ENCODE peak calls at places on chromosome 9, in ten cellular contexts. J is psoas muscle; X is colonic mucosa; Y is adrenal gland; P is A549; A is CD4-positive, CD25-positive, alpha-beta regulatory T cell; H is SJCRH30; O is naive thymus-derived CD4-positive, alpha-beta T cell; Q is Peyer's patch; C is mammary epithelial cell. B is an unnamed sample.

GRCh38 chr9:130368631-130369103 is 76.1 kb upstream of the ASS1 start:
- DNase-seq in X (no peak), Q (no peak), C (peak; percentile 16), P (no peak), O (no peak), H (no peak), J (no peak), Y (no peak), A (no peak), B (no peak)

GRCh38 chr9:100394032-100394695 is 32.8 kb upstream of the MSANTD3 start:
- DNase-seq in Q (no peak), A (no peak), C (no peak), O (no peak), H (no peak), X (no peak), P (no peak), J (no peak), Y (no peak), B (no peak)

GRCh38 chr9:31740705-31741104 is 643.7 kb upstream of the ACO1 start:
- DNase-seq in J (no peak), A (no peak), O (no peak), Y (no peak), H (no peak), P (no peak), X (no peak), Q (no peak), C (peak; percentile 21), B (no peak)

GRCh38 chr9:134809296-134809695 is 71.3 kb upstream of the FCN2 start:
- DNase-seq in X (no peak), J (no peak), Q (no peak), C (no peak), Y (no peak), A (no peak), H (no peak), P (no peak), O (no peak), B (no peak)

GRCh38 chr9:136017813-136018190 is 56.6 kb upstream of the UBAC1 start:
- DNase-seq in H (no peak), C (no peak), Q (no peak), A (no peak), X (no peak), Y (peak; percentile 12), P (no peak), O (no peak), J (peak; percentile 45), B (no peak)

GRCh38 chr9:136230773-136231172 is 14.8 kb downstream of the QSOX2 start:
- DNase-seq in A (no peak), O (no peak), H (no peak), J (no peak), Y (no peak), C (no peak), P (no peak), Q (no peak), X (no peak), B (no peak)

GRCh38 chr9:11023201-11023600 is 410.4 kb upstream of the PTPRD start:
- DNase-seq in O (no peak), Q (no peak), X (no peak), H (no peak), C (no peak), Y (no peak), P (no peak), J (no peak), A (no peak), B (no peak)

GRCh38 chr9:126985870-126986498 is 71.4 kb downstream of the RALGPS1 start:
- DNase-seq in C (peak; percentile 96), P (peak; percentile 24), J (peak; percentile 83), Q (peak; percentile 65), X (peak; percentile 90), H (peak; percentile 83), Y (peak; percentile 72), O (peak; percentile 94), A (peak; percentile 97), B (no peak)

GRCh38 chr9:101527066-101527465 is 6.6 kb upstream of the RNF20 start:
- DNase-seq in C (peak; percentile 35), H (no peak), X (no peak), J (no peak), Y (no peak), P (no peak), O (no peak), Q (no peak), A (no peak), B (no peak)

GRCh38 chr9:111399211-111399739 is 69.3 kb upstream of the OR2K2 start:
- DNase-seq in Y (no peak), H (no peak), C (no peak), Q (no peak), X (no peak), J (no peak), A (no peak), O (no peak), P (no peak), B (no peak)

GRCh38 chr9:126907058-126907457 is 7.5 kb upstream of the RALGPS1 start:
- DNase-seq in H (no peak), P (no peak), A (no peak), C (no peak), O (no peak), Y (no peak), Q (no peak), X (no peak), J (no peak), B (no peak)

GRCh38 chr9:129052592-129052991 is 16.2 kb downstream of the MIGA2 start:
- DNase-seq in J (peak; percentile 84), P (no peak), H (no peak), X (peak; percentile 97), A (no peak), O (no peak), Q (no peak), C (peak; percentile 89), Y (peak; percentile 48), B (no peak)

GRCh38 chr9:81182421-81182820 is 506.9 kb downstream of the TLE1 start:
- DNase-seq in O (no peak), J (peak; percentile 51), H (peak; percentile 85), Y (no peak), Q (no peak), C (peak; percentile 40), X (no peak), P (no peak), A (no peak), B (no peak)

GRCh38 chr9:125580701-125581286 is 126.2 kb downstream of the MAPKAP1 start:
- DNase-seq in A (no peak), H (no peak), J (no peak), P (no peak), Y (no peak), O (no peak), C (no peak), X (no peak), Q (no peak), B (no peak)

GRCh38 chr9:125407974-125408900 is 146.6 kb downstream of the GAPVD1 start:
- DNase-seq in P (peak; percentile 96), C (peak; percentile 42), J (peak; percentile 86), H (peak; percentile 86), Q (peak; percentile 50), O (peak; percentile 77), X (peak; percentile 79), Y (peak; percentile 62), A (peak; percentile 65), B (peak; percentile 71)

GRCh38 chr9:137725598-137725997 is 106.8 kb downstream of the EHMT1 start:
- DNase-seq in Q (no peak), P (no peak), Y (no peak), A (no peak), C (no peak), O (no peak), H (no peak), J (no peak), X (no peak), B (no peak)
- H3K9me3 ChIP-seq in Q (no peaks in the 10 kb centered on the region), P (no peaks in the 10 kb centered on the region), Y (no peaks in the 10 kb centered on the region), A (no peaks in the 10 kb centered on the region), C (no peaks in the 10 kb centered on the region), O (no peaks in the 10 kb centered on the region), H (peaks cover 8% of the 10 kb centered on the region), J (no peaks in the 10 kb centered on the region), X (no peaks in the 10 kb centered on the region), B (no peaks in the 10 kb centered on the region)

GRCh38 chr9:83630938-83631457 is 8.1 kb downstream of the IDNK start:
- DNase-seq in X (no peak), C (no peak), Y (no peak), O (no peak), Q (no peak), J (no peak), H (peak; percentile 87), A (no peak), P (no peak), B (peak; percentile 85)
- H3K4me3 ChIP-seq in X (no peak overlapping the region), C (no peak overlapping the region), Y (no peak overlapping the region), O (no peak overlapping the region), Q (no peak overlapping the region), J (no peak overlapping the region), H (no peak overlapping the region), A (no peak overlapping the region), P (no peak overlapping the region), B (no peak overlapping the region)

GRCh38 chr9:95620296-95620695 is 103.5 kb upstream of the PTCH1 start:
- DNase-seq in P (no peak), A (no peak), X (no peak), J (no peak), C (no peak), O (no peak), H (peak; percentile 40), Q (no peak), Y (no peak), B (no peak)

GRCh38 chr9:95611354-95611753 is 94.6 kb upstream of the PTCH1 start:
- DNase-seq in A (no peak), P (no peak), X (no peak), Y (no peak), H (peak; percentile 87), O (no peak), Q (no peak), J (no peak), C (no peak), B (peak; percentile 35)

GRCh38 chr9:95613670-95614069 is 96.9 kb upstream of the PTCH1 start:
- DNase-seq in A (no peak), Q (no peak), Y (no peak), P (no peak), X (no peak), O (no peak), C (no peak), H (no peak), J (no peak), B (no peak)

GRCh38 chr9:95610006-95610785 is 93.4 kb upstream of the PTCH1 start:
- DNase-seq in J (no peak), H (no peak), O (no peak), Y (no peak), C (no peak), P (no peak), A (no peak), X (no peak), Q (no peak), B (no peak)

GRCh38 chr9:95615246-95615645 is 98.5 kb upstream of the PTCH1 start:
- DNase-seq in X (no peak), C (no peak), P (no peak), Y (no peak), H (no peak), A (no peak), Q (no peak), J (no peak), O (no peak), B (no peak)
- H3K4me1 ChIP-seq in X (no peaks in the 10 kb centered on the region), C (no peaks in the 10 kb centered on the region), P (no peaks in the 10 kb centered on the region), Y (no peaks in the 10 kb centered on the region), H (peaks cover 5% of the 10 kb centered on the region), A (no peaks in the 10 kb centered on the region), Q (no peaks in the 10 kb centered on the region), J (no peaks in the 10 kb centered on the region), O (no peaks in the 10 kb centered on the region), B (peaks cover 7% of the 10 kb centered on the region)

GRCh38 chr9:123697686-123698085 is 232.2 kb downstream of the DENND1A start:
- DNase-seq in H (no peak), X (no peak), A (no peak), Q (no peak), P (no peak), Y (no peak), O (no peak), C (no peak), J (no peak), B (no peak)
- H3K9me3 ChIP-seq in H (peaks cover 18% of the 10 kb centered on the region), X (no peaks in the 10 kb centered on the region), A (peaks cover 9% of the 10 kb centered on the region), Q (no peaks in the 10 kb centered on the region), P (peaks cover 7% of the 10 kb centered on the region), Y (no peaks in the 10 kb centered on the region), O (no peaks in the 10 kb centered on the region), C (no peaks in the 10 kb centered on the region), J (peaks cover 9% of the 10 kb centered on the region), B (no peaks in the 10 kb centered on the region)

B was measured in HAP-1.